ENCODE peak calls at places on chromosomes 5 and 9, in ten cellular contexts. M is K562, B is breast epithelium, V is transverse colon, S is ovary, H is right lobe of liver, R is Peyer's patch, T is suprapubic skin, C is esophagus squamous epithelium, Q is sigmoid colon. Z is an unnamed sample.

GRCh38 chr9:13841801-13842462 is 472.0 kb downstream of the NFIB start:
- DNase-seq in M (no peak), B (no peak), V (no peak), S (no peak), H (no peak), R (no peak), T (no peak), C (no peak), Q (no peak), Z (no peak)

GRCh38 chr9:132472199-132472598 is 62.2 kb downstream of the CFAP77 start:
- DNase-seq in M (no peak), B (no peak), V (no peak), S (no peak), H (no peak), R (no peak), T (no peak), C (no peak), Q (no peak), Z (no peak)

GRCh38 chr9:129307227-129307970 is 129.3 kb upstream of the IER5L start:
- DNase-seq in M (no peak), B (no peak), V (no peak), S (no peak), H (peak; percentile 7), R (no peak), T (peak; percentile 31), C (no peak), Q (no peak), Z (no peak)

GRCh38 chr5:78112931-78113330 is 181.6 kb downstream of the AP3B1 start:
- DNase-seq in M (no peak), B (no peak), V (no peak), S (no peak), H (no peak), R (no peak), T (no peak), C (no peak), Q (no peak), Z (no peak)

GRCh38 chr5:55897905-55898304 is 46.7 kb downstream of the IL31RA start:
- DNase-seq in M (no peak), B (no peak), V (no peak), S (peak; percentile 41), H (no peak), R (no peak), T (peak; percentile 88), C (no peak), Q (no peak), Z (peak; percentile 94)

GRCh38 chr9:34505370-34506120 is 17.2 kb downstream of the ENHO start:
- DNase-seq in M (no peak), B (no peak), V (no peak), S (no peak), H (no peak), R (no peak), T (peak; percentile 56), C (no peak), Q (peak; percentile 32), Z (peak; percentile 58)

GRCh38 chr5:175378444-175379028 is 65.4 kb downstream of the DRD1 start:
- DNase-seq in M (no peak), B (no peak), V (no peak), S (no peak), H (no peak), R (no peak), T (no peak), C (no peak), Q (no peak), Z (no peak)

GRCh38 chr9:133727876-133728441 is 10.2 kb downstream of the SARDH start:
- DNase-seq in M (peak; percentile 31), B (peak; percentile 45), V (no peak), S (no peak), H (peak; percentile 51), R (no peak), T (peak; percentile 77), C (no peak), Q (peak; percentile 59), Z (no peak)

GRCh38 chr5:122371511-122372151 is 59.6 kb downstream of the SNCAIP start:
- DNase-seq in M (no peak), B (no peak), V (no peak), S (no peak), H (no peak), R (no peak), T (no peak), C (no peak), Q (no peak), Z (no peak)

GRCh38 chr9:127555830-127556820 is 56.0 kb upstream of the STXBP1 start:
- DNase-seq in M (peak; percentile 75), B (peak; percentile 88), V (peak; percentile 75), S (peak; percentile 78), H (no peak), R (peak; percentile 68), T (peak; percentile 91), C (no peak), Q (peak; percentile 89), Z (peak; percentile 95)
- H3K4me3 ChIP-seq in M (no peak overlapping the region), B (no peak overlapping the region), V (no peak overlapping the region), S (no peak overlapping the region), H (no peak overlapping the region), R (no peak overlapping the region), T (no peak overlapping the region), C (peak overlapping the region; percentile 20), Q (no peak overlapping the region), Z (no peak overlapping the region)

DNA sequence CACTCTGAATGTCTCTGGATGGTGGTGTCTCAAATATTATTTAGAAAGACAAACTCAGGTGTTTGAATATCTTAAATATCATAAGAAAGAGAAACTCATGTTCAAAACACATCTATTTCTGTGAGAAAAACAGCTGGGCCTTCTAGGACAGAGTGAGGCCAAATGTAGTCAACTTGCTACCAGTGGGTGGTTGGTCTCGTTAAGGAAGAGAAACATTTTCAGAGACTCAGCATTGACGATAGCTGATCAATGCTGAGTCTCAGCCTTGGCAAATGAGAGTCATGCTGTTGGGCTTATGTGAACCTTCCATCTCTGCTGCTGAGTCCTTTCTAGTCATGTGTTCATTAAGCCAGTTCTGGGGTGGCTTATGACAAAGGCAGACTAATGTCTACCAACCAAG is 418.0 kb downstream of the CETN3 start:
- DNase-seq in M (no peak), B (no peak), V (no peak), S (no peak), H (no peak), R (no peak), T (no peak), C (no peak), Q (no peak), Z (no peak)
- TF ChIP-seq POLR2A in M (no peak), B (no peak), V (no peak), S (no peak), H (no peak), R (no peak), T (no peak), C (no peak), Q (no peak), Z (no peak)

DNA sequence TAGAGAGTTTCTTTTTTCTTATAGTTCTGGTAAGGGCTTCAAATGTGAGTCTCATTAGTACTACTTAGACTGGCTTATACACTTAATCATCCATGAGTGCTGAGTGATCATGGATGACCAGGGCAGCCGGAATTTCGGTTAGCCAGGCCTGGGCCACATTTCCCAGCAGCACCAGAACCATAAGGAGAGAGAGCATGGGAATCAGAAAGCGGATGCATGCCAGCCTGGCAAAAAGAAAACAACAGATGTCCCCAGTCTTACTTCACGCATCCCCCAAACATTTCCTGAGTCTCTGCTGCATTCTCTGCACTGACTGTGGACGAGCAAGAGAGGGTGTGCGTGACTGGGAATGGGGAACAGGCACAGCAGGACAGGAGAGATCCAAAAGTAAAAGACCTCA is 371.1 kb upstream of the ZNF608 start:
- DNase-seq in M (no peak), B (no peak), V (no peak), S (no peak), H (no peak), R (no peak), T (no peak), C (no peak), Q (no peak), Z (no peak)
- TF ChIP-seq CTCF in M (no peak), B (no peak), V (no peak), S (no peak), H (no peak), R (no peak), T (no peak), C (no peak), Q (no peak), Z (no peak)

GRCh38 chr9:125822902-125823301 is 75.7 kb downstream of the PBX3 start:
- DNase-seq in M (no peak), B (no peak), V (no peak), S (no peak), H (no peak), R (no peak), T (no peak), C (no peak), Q (no peak), Z (no peak)
- H3K4me3 ChIP-seq in M (no peak overlapping the region), B (no peak overlapping the region), V (no peak overlapping the region), S (no peak overlapping the region), H (no peak overlapping the region), R (no peak overlapping the region), T (no peak overlapping the region), C (no peak overlapping the region), Q (no peak overlapping the region), Z (no peak overlapping the region)